ENCODE peak calls at places on chromosomes 6 and 20, in six cellular contexts. P is A549, K is mammary epithelial cell, E is MM.1S, O is breast epithelium, J is brain microvascular endothelial cell. Z is an unnamed sample.

GRCh38 chr20:19233025-19233794 is 20.8 kb downstream of the SLC24A3 start:
- DNase-seq in P (no peak), O (no peak), E (no peak), J (no peak), K (no peak), Z (no peak)

GRCh38 chr20:34709836-34710567 is 5.9 kb downstream of the TP53INP2 start:
- DNase-seq in E (peak), K (no peak), P (peak), J (peak), O (peak), Z (no peak)

GRCh38 chr20:3409417-3409816 is 1.9 kb upstream of the DNAAF9 start:
- DNase-seq in O (no peak), E (no peak), P (no peak), J (no peak), K (no peak), Z (no peak)

GRCh38 chr6:119322715-119323350 is 26.7 kb downstream of the MAN1A1 start:
- DNase-seq in O (no peak), P (no peak), J (no peak), K (no peak), E (no peak), Z (no peak)

GRCh38 chr6:45419574-45420082 is 41.9 kb upstream of the SUPT3H start:
- DNase-seq in J (peak), K (peak), O (peak), E (peak), P (peak), Z (no peak)

GRCh38 chr6:93389192-93389591 is 30.2 kb downstream of the EPHA7 start:
- DNase-seq in E (peak), P (no peak), J (no peak), O (no peak), K (no peak), Z (no peak)

GRCh38 chr6:51675020-51675419 is 412.4 kb downstream of the PKHD1 start:
- DNase-seq in E (no peak), J (no peak), P (no peak), K (no peak), O (no peak), Z (no peak)

GRCh38 chr6:593139-593906 is 63.6 kb downstream of the HUS1B start:
- DNase-seq in E (peak), O (no peak), K (peak), J (peak), P (peak), Z (peak)

GRCh38 chr6:135062735-135063134 is 8.1 kb upstream of the HBS1L start:
- DNase-seq in O (no peak), E (peak), K (no peak), P (no peak), J (no peak), Z (no peak)
- TF ChIP-seq CTCF in O (no peak), E (no peak), K (no peak), P (no peak), J (no peak), Z (no peak)

DNA sequence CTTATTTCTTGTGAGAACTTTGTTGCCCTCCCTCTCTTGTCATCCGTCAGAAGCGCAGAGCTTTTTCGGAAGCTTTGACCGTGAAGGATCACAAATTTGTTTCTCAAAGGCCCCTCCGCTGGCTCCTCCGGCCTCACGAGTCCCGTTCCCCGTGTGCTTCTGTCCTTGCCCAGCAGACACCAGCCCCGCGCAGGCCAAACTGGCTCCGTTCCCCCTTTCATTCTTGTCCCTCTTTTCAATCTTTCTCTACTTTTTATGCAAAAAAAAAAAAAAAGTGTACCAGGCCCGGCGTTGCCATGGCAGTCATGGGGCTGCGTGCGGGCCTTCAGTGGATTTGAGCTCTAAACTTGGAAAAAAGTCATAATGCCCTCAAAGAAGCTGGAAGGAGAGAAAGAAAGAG is 670.6 kb downstream of the QKI start:
- DNase-seq in J (no peak), O (no peak), P (no peak), E (no peak), K (no peak), Z (no peak)
- H3K4me3 ChIP-seq in J (no peak), O (peak), P (no peak), E (no peak), K (no peak), Z (no peak)

GRCh38 chr20:21693322-21693721 is 12.1 kb upstream of the PAX1 start:
- DNase-seq in J (no peak), P (no peak), O (no peak), K (no peak), E (no peak), Z (no peak)
- TF ChIP-seq CTCF in J (no peak), P (peak), O (no peak), K (no peak), E (no peak), Z (no peak)

DNA sequence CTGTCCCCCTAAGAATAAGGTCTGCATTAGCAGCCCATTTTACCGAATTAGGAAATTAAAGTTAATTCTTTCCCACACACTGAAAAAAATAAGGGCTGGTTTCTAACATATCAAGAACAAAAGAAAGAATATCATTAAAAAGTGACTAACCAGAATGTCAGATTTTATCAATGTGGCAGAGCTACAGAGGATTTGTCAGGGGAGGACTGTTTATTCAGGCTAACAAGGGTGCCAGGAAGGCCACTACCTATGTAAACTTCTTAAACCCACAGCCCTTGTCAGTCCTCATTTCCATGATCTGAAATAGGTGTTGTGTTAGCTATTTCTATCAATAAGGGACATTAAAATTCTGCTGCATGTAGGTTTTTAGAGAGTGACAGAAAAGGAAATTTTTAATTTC is 76.4 kb downstream of the BACH2 start:
- DNase-seq in P (no peak), E (no peak), K (no peak), J (no peak), O (no peak), Z (no peak)
- H3K4me3 ChIP-seq in P (no peak), E (no peak), K (no peak), J (no peak), O (no peak), Z (no peak)

GRCh38 chr6:56549014-56549413 is 93.7 kb downstream of the DST start:
- DNase-seq in O (no peak), J (no peak), P (no peak), E (no peak), K (no peak), Z (no peak)
- TF ChIP-seq CTCF in O (peak), J (peak), P (no peak), E (no peak), K (no peak), Z (peak)

GRCh38 chr6:108565091-108565766 is 4.5 kb downstream of the FOXO3 start:
- DNase-seq in J (no peak), K (peak), O (no peak), E (peak), P (no peak), Z (no peak)

GRCh38 chr6:108563292-108563691 is 2.6 kb downstream of the FOXO3 start:
- DNase-seq in J (no peak), O (no peak), E (no peak), P (no peak), K (no peak), Z (no peak)

GRCh38 chr6:108562503-108562993 is 1.8 kb downstream of the FOXO3 start:
- DNase-seq in O (no peak), J (peak), P (peak), E (peak), K (peak), Z (no peak)

GRCh38 chr6:108565893-108566292 is 5.2 kb downstream of the FOXO3 start:
- DNase-seq in O (no peak), E (peak), K (peak), P (no peak), J (no peak), Z (no peak)

GRCh38 chr6:108564178-108564577 is 3.5 kb downstream of the FOXO3 start:
- DNase-seq in P (no peak), J (peak), E (peak), O (no peak), K (peak), Z (no peak)
- H3K4me3 ChIP-seq in P (no peak), J (peak), E (peak), O (peak), K (peak), Z (peak)

GRCh38 chr6:148199584-148199983 is 143.1 kb upstream of the SASH1 start:
- DNase-seq in E (no peak), K (no peak), J (no peak), P (no peak), O (no peak), Z (no peak)

GRCh38 chr6:148203970-148204369 is 138.7 kb upstream of the SASH1 start:
- DNase-seq in E (peak), O (no peak), J (peak), P (no peak), K (no peak), Z (no peak)

GRCh38 chr6:148195511-148195910 is 147.1 kb upstream of the SASH1 start:
- DNase-seq in O (no peak), K (no peak), E (no peak), J (no peak), P (no peak), Z (no peak)

GRCh38 chr6:148203281-148203925 is 139.2 kb upstream of the SASH1 start:
- DNase-seq in O (no peak), P (no peak), J (peak), E (no peak), K (no peak), Z (no peak)

GRCh38 chr6:148200302-148200701 is 142.3 kb upstream of the SASH1 start:
- DNase-seq in P (no peak), O (no peak), J (no peak), K (no peak), E (no peak), Z (no peak)
- TF ChIP-seq CTCF in P (no peak), O (no peak), J (peak), K (no peak), E (no peak), Z (no peak)

DNA sequence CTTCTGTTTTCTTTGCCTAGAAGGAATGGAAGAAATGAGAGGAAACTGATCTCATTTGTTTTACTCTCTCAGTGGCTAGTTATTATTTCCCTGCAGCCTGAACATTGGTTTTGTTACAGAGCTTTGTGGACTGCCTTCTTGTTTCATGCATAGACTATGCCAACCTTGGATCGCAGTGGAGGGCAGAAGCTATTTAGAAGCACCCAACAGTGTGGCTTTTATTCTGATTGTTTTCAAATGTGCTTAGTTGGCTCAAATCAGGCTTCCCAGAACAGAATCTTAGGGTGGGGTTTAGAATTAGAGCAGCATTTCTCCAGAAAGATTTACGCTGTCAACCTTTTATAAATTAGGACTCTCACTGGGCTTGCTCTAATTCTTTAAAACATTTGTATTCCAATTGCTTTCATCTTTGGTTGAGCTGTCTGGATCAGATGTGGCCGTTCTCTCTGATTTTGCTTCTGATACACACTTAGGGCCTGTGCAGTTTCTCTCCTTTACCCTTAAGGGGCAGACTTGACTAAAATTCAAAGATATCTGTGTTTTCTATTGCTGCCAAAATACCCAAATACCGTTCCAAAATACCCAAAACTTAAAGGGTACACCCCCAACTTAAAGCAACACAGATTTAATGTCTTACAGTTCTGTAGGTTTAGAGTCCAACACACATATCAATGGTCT is 210.3 kb downstream of the BCKDHB start:
- DNase-seq in J (no peak), P (no peak), K (no peak), O (no peak), E (no peak), Z (no peak)
- H3K4me3 ChIP-seq in J (no peak), P (no peak), K (no peak), O (no peak), E (no peak), Z (no peak)

Z was measured in retinal pigment epithelial cell.